ENCODE peak calls at places on chromosomes 1 and 21, in eight cellular contexts. One of them, this sample, is unnamed.

GRCh38 chr21:33739701-33740100 is 97.4 kb downstream of the ITSN1 start:
- DNase-seq in tibial nerve: no peak
- DNase-seq in CD8-positive, alpha-beta T cell: no peak
- DNase-seq in tibial artery: no peak
- DNase-seq in PC-9: no peak
- DNase-seq in GM23338: no peak
- DNase-seq in adrenal gland: no peak
- DNase-seq in heart left ventricle: no peak
- DNase-seq in this sample: no peak

GRCh38 chr1:21499283-21499945 is 9.8 kb upstream of the ALPL start:
- DNase-seq in tibial artery: peak; percentile 32
- DNase-seq in tibial nerve: no peak
- DNase-seq in GM23338: no peak
- DNase-seq in PC-9: no peak
- DNase-seq in CD8-positive, alpha-beta T cell: no peak
- DNase-seq in adrenal gland: no peak
- DNase-seq in heart left ventricle: no peak
- DNase-seq in this sample: no peak

GRCh38 chr1:8848663-8849386 is 29.7 kb downstream of the ENO1 start:
- DNase-seq in GM23338: peak; percentile 95
- DNase-seq in CD8-positive, alpha-beta T cell: peak; percentile 62
- DNase-seq in PC-9: peak; percentile 86
- DNase-seq in heart left ventricle: peak; percentile 91
- DNase-seq in tibial artery: peak; percentile 96
- DNase-seq in adrenal gland: peak; percentile 96
- DNase-seq in tibial nerve: peak; percentile 76
- DNase-seq in this sample: peak; percentile 82

GRCh38 chr1:56284933-56285332 is 294.4 kb downstream of the PLPP3 start:
- DNase-seq in GM23338: peak; percentile 17
- DNase-seq in CD8-positive, alpha-beta T cell: no peak
- DNase-seq in tibial artery: no peak
- DNase-seq in adrenal gland: no peak
- DNase-seq in tibial nerve: peak; percentile 23
- DNase-seq in heart left ventricle: peak; percentile 22
- DNase-seq in PC-9: peak; percentile 36
- DNase-seq in this sample: no peak

GRCh38 chr1:154745286-154745731 is 124.8 kb downstream of the KCNN3 start:
- DNase-seq in tibial artery: no peak
- DNase-seq in heart left ventricle: peak; percentile 66
- DNase-seq in CD8-positive, alpha-beta T cell: no peak
- DNase-seq in GM23338: no peak
- DNase-seq in adrenal gland: no peak
- DNase-seq in PC-9: no peak
- DNase-seq in tibial nerve: no peak
- DNase-seq in this sample: no peak

GRCh38 chr1:154170547-154171221 is 15.8 kb upstream of the NUP210L start:
- DNase-seq in tibial artery: no peak
- DNase-seq in heart left ventricle: no peak
- DNase-seq in PC-9: no peak
- DNase-seq in CD8-positive, alpha-beta T cell: no peak
- DNase-seq in tibial nerve: no peak
- DNase-seq in adrenal gland: peak; percentile 43
- DNase-seq in GM23338: no peak
- DNase-seq in this sample: no peak

GRCh38 chr1:204975568-204976235 is 67.3 kb upstream of the CNTN2 start:
- DNase-seq in tibial nerve: peak; percentile 57
- DNase-seq in CD8-positive, alpha-beta T cell: peak; percentile 27
- DNase-seq in PC-9: peak; percentile 59
- DNase-seq in tibial artery: no peak
- DNase-seq in GM23338: peak; percentile 79
- DNase-seq in heart left ventricle: peak; percentile 45
- DNase-seq in adrenal gland: peak; percentile 49
- DNase-seq in this sample: peak; percentile 89

GRCh38 chr21:44838951-44839350 is 21.1 kb upstream of the SUMO3 start:
- DNase-seq in heart left ventricle: no peak
- DNase-seq in tibial artery: peak; percentile 33
- DNase-seq in adrenal gland: no peak
- DNase-seq in PC-9: no peak
- DNase-seq in tibial nerve: no peak
- DNase-seq in GM23338: no peak
- DNase-seq in CD8-positive, alpha-beta T cell: no peak
- DNase-seq in this sample: no peak

GRCh38 chr21:41396452-41397107 is 29.5 kb upstream of the MX1 start:
- DNase-seq in CD8-positive, alpha-beta T cell: no peak
- DNase-seq in PC-9: peak; percentile 63
- DNase-seq in adrenal gland: peak; percentile 30
- DNase-seq in GM23338: peak; percentile 18
- DNase-seq in tibial artery: no peak
- DNase-seq in tibial nerve: no peak
- DNase-seq in heart left ventricle: no peak
- DNase-seq in this sample: no peak

GRCh38 chr1:232620356-232620841 is 9.5 kb downstream of the SIPA1L2 start:
- DNase-seq in GM23338: peak; percentile 64
- DNase-seq in heart left ventricle: peak; percentile 78
- DNase-seq in adrenal gland: peak; percentile 62
- DNase-seq in tibial nerve: peak; percentile 79
- DNase-seq in tibial artery: peak; percentile 70
- DNase-seq in PC-9: no peak
- DNase-seq in CD8-positive, alpha-beta T cell: no peak
- DNase-seq in this sample: peak; percentile 28

DNA sequence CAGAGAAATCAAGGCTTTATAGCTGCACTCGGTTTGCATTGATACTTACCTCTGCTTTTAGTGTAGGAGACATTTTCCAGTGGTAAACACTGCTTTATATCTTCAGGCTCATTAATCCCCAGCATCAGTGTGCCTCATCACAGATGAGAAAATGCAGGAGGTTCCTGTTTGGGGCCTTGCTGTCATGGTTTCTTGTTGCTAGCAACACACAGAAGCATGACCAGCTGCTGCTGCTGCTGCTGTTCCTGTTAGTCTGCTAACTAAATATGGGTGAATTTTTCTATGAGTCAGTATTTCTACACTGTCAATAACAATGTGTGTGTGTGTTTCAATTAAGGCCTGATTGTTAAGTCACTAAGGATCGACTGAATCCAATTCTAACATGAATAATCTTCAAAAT is 85.8 kb upstream of the RGS1 start:
- DNase-seq in tibial artery: peak; percentile 74
- DNase-seq in PC-9: peak; percentile 49
- DNase-seq in tibial nerve: peak; percentile 38
- DNase-seq in adrenal gland: peak; percentile 37
- DNase-seq in CD8-positive, alpha-beta T cell: no peak
- DNase-seq in heart left ventricle: peak; percentile 47
- DNase-seq in GM23338: peak; percentile 25
- DNase-seq in this sample: peak; percentile 54
- H3K27ac ChIP-seq in tibial artery: peak overlapping the region; percentile 39
- H3K27ac ChIP-seq in PC-9: no peak overlapping the region
- H3K27ac ChIP-seq in tibial nerve: peak overlapping the region; percentile 64
- H3K27ac ChIP-seq in adrenal gland: no peak overlapping the region
- H3K27ac ChIP-seq in CD8-positive, alpha-beta T cell: no peak overlapping the region
- H3K27ac ChIP-seq in heart left ventricle: no peak overlapping the region
- H3K27ac ChIP-seq in GM23338: no peak overlapping the region
- H3K27ac ChIP-seq in this sample: no peak overlapping the region

GRCh38 chr1:200180821-200181220 is 153.3 kb downstream of the NR5A2 start:
- DNase-seq in tibial artery: no peak
- DNase-seq in heart left ventricle: no peak
- DNase-seq in adrenal gland: peak; percentile 70
- DNase-seq in tibial nerve: no peak
- DNase-seq in CD8-positive, alpha-beta T cell: no peak
- DNase-seq in PC-9: no peak
- DNase-seq in GM23338: no peak
- DNase-seq in this sample: peak; percentile 42
- TF ChIP-seq CTCF in tibial artery: no peak
- TF ChIP-seq CTCF in heart left ventricle: no peak
- TF ChIP-seq CTCF in adrenal gland: no peak
- TF ChIP-seq CTCF in tibial nerve: no peak
- TF ChIP-seq CTCF in CD8-positive, alpha-beta T cell: no peak
- TF ChIP-seq CTCF in PC-9: no peak
- TF ChIP-seq CTCF in GM23338: peak; percentile 42
- TF ChIP-seq CTCF in this sample: no peak

GRCh38 chr21:25708467-25709065 is 26.1 kb downstream of the ATP5PF start:
- DNase-seq in CD8-positive, alpha-beta T cell: peak; percentile 32
- DNase-seq in tibial nerve: peak; percentile 79
- DNase-seq in GM23338: peak; percentile 58
- DNase-seq in tibial artery: no peak
- DNase-seq in adrenal gland: peak; percentile 47
- DNase-seq in heart left ventricle: peak; percentile 39
- DNase-seq in PC-9: no peak
- DNase-seq in this sample: peak; percentile 33
- H3K27ac ChIP-seq in CD8-positive, alpha-beta T cell: no peak overlapping the region
- H3K27ac ChIP-seq in tibial nerve: no peak overlapping the region
- H3K27ac ChIP-seq in GM23338: no peak overlapping the region
- H3K27ac ChIP-seq in tibial artery: no peak overlapping the region
- H3K27ac ChIP-seq in adrenal gland: no peak overlapping the region
- H3K27ac ChIP-seq in heart left ventricle: no peak overlapping the region
- H3K27ac ChIP-seq in PC-9: no peak overlapping the region
- H3K27ac ChIP-seq in this sample: no peak overlapping the region

GRCh38 chr1:88302843-88303486 is 381.1 kb upstream of the PKN2 start:
- DNase-seq in CD8-positive, alpha-beta T cell: no peak
- DNase-seq in heart left ventricle: no peak
- DNase-seq in adrenal gland: peak; percentile 25
- DNase-seq in tibial artery: no peak
- DNase-seq in PC-9: peak; percentile 10
- DNase-seq in GM23338: peak; percentile 67
- DNase-seq in tibial nerve: peak; percentile 14
- DNase-seq in this sample: peak; percentile 20
- TF ChIP-seq CTCF in CD8-positive, alpha-beta T cell: no peak
- TF ChIP-seq CTCF in heart left ventricle: peak; percentile 11
- TF ChIP-seq CTCF in adrenal gland: peak; percentile 35
- TF ChIP-seq CTCF in tibial artery: peak; percentile 52
- TF ChIP-seq CTCF in PC-9: peak; percentile 77
- TF ChIP-seq CTCF in GM23338: peak; percentile 60
- TF ChIP-seq CTCF in tibial nerve: peak; percentile 45
- TF ChIP-seq CTCF in this sample: peak; percentile 34

GRCh38 chr1:233673947-233674431 is 60.1 kb downstream of the KCNK1 start:
- DNase-seq in tibial nerve: no peak
- DNase-seq in heart left ventricle: no peak
- DNase-seq in PC-9: peak; percentile 83
- DNase-seq in CD8-positive, alpha-beta T cell: no peak
- DNase-seq in tibial artery: no peak
- DNase-seq in GM23338: no peak
- DNase-seq in adrenal gland: no peak
- DNase-seq in this sample: no peak

GRCh38 chr1:233671286-233671685 is 57.4 kb downstream of the KCNK1 start:
- DNase-seq in heart left ventricle: no peak
- DNase-seq in tibial nerve: no peak
- DNase-seq in GM23338: no peak
- DNase-seq in tibial artery: no peak
- DNase-seq in adrenal gland: no peak
- DNase-seq in CD8-positive, alpha-beta T cell: no peak
- DNase-seq in PC-9: no peak
- DNase-seq in this sample: no peak

GRCh38 chr1:233675394-233675793 is 61.5 kb downstream of the KCNK1 start:
- DNase-seq in CD8-positive, alpha-beta T cell: no peak
- DNase-seq in GM23338: no peak
- DNase-seq in PC-9: no peak
- DNase-seq in tibial artery: no peak
- DNase-seq in adrenal gland: no peak
- DNase-seq in tibial nerve: no peak
- DNase-seq in heart left ventricle: no peak
- DNase-seq in this sample: no peak

GRCh38 chr1:233672732-233673131 is 58.8 kb downstream of the KCNK1 start:
- DNase-seq in adrenal gland: no peak
- DNase-seq in tibial nerve: no peak
- DNase-seq in heart left ventricle: no peak
- DNase-seq in CD8-positive, alpha-beta T cell: no peak
- DNase-seq in PC-9: no peak
- DNase-seq in tibial artery: no peak
- DNase-seq in GM23338: no peak
- DNase-seq in this sample: no peak

DNA sequence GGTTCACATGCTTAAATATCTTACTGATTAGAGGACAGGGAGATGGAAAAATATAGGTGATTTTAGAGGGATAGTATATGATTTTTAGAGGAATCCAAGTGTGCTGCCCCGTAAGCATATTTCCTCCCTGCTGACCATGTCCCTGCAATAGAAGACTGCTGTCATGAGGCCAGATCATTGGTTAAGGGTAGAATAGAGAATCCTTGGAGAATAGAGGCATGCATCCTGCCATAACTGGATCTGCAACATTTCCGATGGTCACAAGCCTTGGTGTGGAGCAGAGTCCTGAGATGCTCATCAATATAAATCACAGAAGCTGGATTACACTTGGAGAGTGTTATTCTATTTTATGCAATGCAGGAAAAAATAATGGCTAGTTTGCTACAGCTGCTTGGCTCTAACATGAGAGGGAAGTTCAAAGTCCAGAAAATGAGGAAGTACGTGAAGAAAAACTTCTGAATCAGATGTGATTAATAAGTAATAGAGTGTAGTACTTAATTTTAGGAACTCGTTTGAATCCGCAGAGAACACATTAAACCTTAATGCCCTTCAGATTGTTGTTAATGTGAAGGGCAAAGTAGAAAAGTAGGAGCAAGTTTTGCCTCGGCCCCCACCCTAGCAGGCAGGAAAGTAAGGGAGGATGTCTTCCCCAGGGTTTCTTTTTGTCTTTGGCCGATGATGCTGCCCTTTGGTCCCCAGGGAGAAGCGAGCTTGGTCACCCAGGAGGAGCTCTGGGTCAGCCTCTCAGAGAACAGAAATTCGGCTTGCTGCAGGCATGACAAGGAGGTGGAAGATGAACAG is 59.4 kb downstream of the KCNK1 start:
- DNase-seq in CD8-positive, alpha-beta T cell: no peak
- DNase-seq in adrenal gland: no peak
- DNase-seq in PC-9: peak; percentile 33
- DNase-seq in tibial nerve: no peak
- DNase-seq in tibial artery: no peak
- DNase-seq in GM23338: no peak
- DNase-seq in heart left ventricle: no peak
- DNase-seq in this sample: no peak
- H3K27ac ChIP-seq in CD8-positive, alpha-beta T cell: no peak overlapping the region
- H3K27ac ChIP-seq in adrenal gland: no peak overlapping the region
- H3K27ac ChIP-seq in PC-9: peak overlapping the region; percentile 20
- H3K27ac ChIP-seq in tibial nerve: no peak overlapping the region
- H3K27ac ChIP-seq in tibial artery: no peak overlapping the region
- H3K27ac ChIP-seq in GM23338: no peak overlapping the region
- H3K27ac ChIP-seq in heart left ventricle: no peak overlapping the region
- H3K27ac ChIP-seq in this sample: no peak overlapping the region

GRCh38 chr1:65717815-65718454 is 74.8 kb upstream of the PDE4B start:
- DNase-seq in CD8-positive, alpha-beta T cell: no peak
- DNase-seq in heart left ventricle: no peak
- DNase-seq in tibial artery: no peak
- DNase-seq in PC-9: no peak
- DNase-seq in tibial nerve: no peak
- DNase-seq in GM23338: peak; percentile 48
- DNase-seq in adrenal gland: no peak
- DNase-seq in this sample: no peak
- TF ChIP-seq CTCF in CD8-positive, alpha-beta T cell: no peak
- TF ChIP-seq CTCF in heart left ventricle: no peak
- TF ChIP-seq CTCF in tibial artery: no peak
- TF ChIP-seq CTCF in PC-9: peak; percentile 20
- TF ChIP-seq CTCF in tibial nerve: no peak
- TF ChIP-seq CTCF in GM23338: peak; percentile 68
- TF ChIP-seq CTCF in adrenal gland: no peak
- TF ChIP-seq CTCF in this sample: no peak

This sample was measured in RWPE1.